ENCODE peak calls at places on chromosomes 1 and 21, in seven cellular contexts. K is ovary, Z is T-helper 2 cell, X is GM03348, M is Calu3, B is endothelial cell, Q is astrocyte of the spinal cord. V is an unnamed sample.

GRCh38 chr1:8426996-8427395 is 109.1 kb downstream of the SLC45A1 start:
- DNase-seq in X (no peak), K (no peak), M (no peak), Q (no peak), B (no peak), Z (no peak), V (no peak)

GRCh38 chr1:100614570-100614969 is 76.6 kb downstream of the GPR88 start:
- DNase-seq in X (no peak), K (no peak), B (no peak), M (no peak), Z (no peak), Q (no peak), V (no peak)

GRCh38 chr1:241749041-241749798 is 97.1 kb downstream of the WDR64 start:
- DNase-seq in Q (peak), Z (no peak), X (peak), K (no peak), M (no peak), B (no peak), V (peak)

GRCh38 chr1:213569816-213570150 is 418.0 kb upstream of the PROX1 start:
- DNase-seq in Q (no peak), M (no peak), Z (no peak), K (no peak), B (no peak), X (no peak), V (no peak)

GRCh38 chr1:10835423-10836421 is 39.3 kb upstream of the CASZ1 start:
- DNase-seq in Z (no peak), K (peak), M (peak), X (peak), B (peak), Q (peak), V (peak)

GRCh38 chr21:34522284-34522683 is 10.3 kb upstream of the KCNE1 start:
- DNase-seq in K (no peak), Z (no peak), Q (no peak), M (no peak), B (no peak), X (no peak), V (no peak)

GRCh38 chr1:79726321-79726720 is 719.8 kb upstream of the ADGRL4 start:
- DNase-seq in B (no peak), Z (no peak), X (peak), Q (no peak), M (no peak), K (no peak), V (no peak)

GRCh38 chr1:22953392-22954141 is 19.1 kb downstream of the LACTBL1 start:
- DNase-seq in Q (no peak), B (no peak), M (no peak), Z (no peak), K (no peak), X (no peak), V (no peak)

GRCh38 chr1:183632087-183632486 is 3.5 kb downstream of the ARPC5 start:
- DNase-seq in B (no peak), Z (no peak), X (peak), Q (no peak), M (no peak), K (no peak), V (no peak)

GRCh38 chr1:226733309-226733708 is 5.8 kb downstream of the ITPKB start:
- DNase-seq in B (no peak), M (no peak), X (no peak), K (no peak), Q (no peak), Z (peak), V (no peak)

GRCh38 chr21:41610042-41610839 is 102.3 kb upstream of the TMPRSS2 start:
- DNase-seq in Z (no peak), B (peak), Q (peak), M (peak), K (no peak), X (peak), V (peak)

GRCh38 chr1:180912801-180913616 is at the start of gene KIAA1614:
- DNase-seq in Q (peak), K (peak), M (peak), Z (no peak), X (peak), B (peak), V (no peak)

GRCh38 chr1:1250828-1251284 is 4.3 kb upstream of the C1QTNF12 start:
- DNase-seq in B (no peak), M (no peak), X (no peak), Z (peak), Q (no peak), K (no peak), V (no peak)

GRCh38 chr1:7208647-7209180 is 423.5 kb downstream of the CAMTA1 start:
- DNase-seq in Z (no peak), K (no peak), M (no peak), Q (no peak), X (no peak), B (no peak), V (no peak)

GRCh38 chr1:54499097-54500029 is 48.7 kb upstream of the ACOT11 start:
- DNase-seq in Z (no peak), K (peak), Q (peak), M (peak), X (peak), B (peak), V (peak)

GRCh38 chr21:42525228-42525604 is 11.6 kb downstream of the SLC37A1 start:
- DNase-seq in B (no peak), M (peak), X (no peak), Z (no peak), Q (no peak), K (peak), V (no peak)

GRCh38 chr1:32892368-32893197 is 6.3 kb downstream of the HPCA start:
- DNase-seq in Z (no peak), K (peak), B (peak), M (peak), X (peak), Q (no peak), V (no peak)

GRCh38 chr1:47219001-47219400 is 13.0 kb downstream of the TAL1 start:
- DNase-seq in B (no peak), Q (no peak), X (no peak), M (no peak), K (no peak), Z (no peak), V (no peak)

GRCh38 chr1:161787355-161787754 is 21.2 kb downstream of the ATF6 start:
- DNase-seq in Z (no peak), B (no peak), M (no peak), K (no peak), X (no peak), Q (no peak), V (no peak)

GRCh38 chr1:152141971-152142584 is 16.9 kb downstream of the RPTN start:
- DNase-seq in M (peak), X (peak), Q (peak), Z (no peak), B (peak), K (peak), V (peak)

GRCh38 chr1:94227624-94228023 is 9.8 kb downstream of the ARHGAP29 start:
- DNase-seq in B (no peak), Q (no peak), K (no peak), M (no peak), X (no peak), Z (no peak), V (no peak)

V was measured in T47D.